ENCODE peak calls at places on chromosomes 1 and 21, in nine cellular contexts. One of them, this sample, is unnamed.

GRCh38 chr1:181206513-181206912 is 118.0 kb downstream of the IER5 start:
- DNase-seq in iris pigment epithelial cell: no peak
- DNase-seq in globus pallidus: no peak
- DNase-seq in NT2/D1: no peak
- DNase-seq in RPMI8226: no peak
- DNase-seq in T47D: no peak
- DNase-seq in WTC11: peak
- DNase-seq in GDM1: no peak
- DNase-seq in activated gamma-delta T cell treated with Interleukin-2 at 50 U/mL for 16 hours: no peak
- DNase-seq in this sample: peak

GRCh38 chr21:32868631-32869454 is 97.3 kb upstream of the PAXBP1 start:
- DNase-seq in WTC11: no peak
- DNase-seq in iris pigment epithelial cell: no peak
- DNase-seq in NT2/D1: no peak
- DNase-seq in globus pallidus: no peak
- DNase-seq in GDM1: no peak
- DNase-seq in T47D: no peak
- DNase-seq in activated gamma-delta T cell treated with Interleukin-2 at 50 U/mL for 16 hours: no peak
- DNase-seq in RPMI8226: no peak
- DNase-seq in this sample: no peak

GRCh38 chr1:93801471-93801870 is 77.5 kb downstream of the DNTTIP2 start:
- DNase-seq in WTC11: no peak
- DNase-seq in iris pigment epithelial cell: peak
- DNase-seq in activated gamma-delta T cell treated with Interleukin-2 at 50 U/mL for 16 hours: no peak
- DNase-seq in RPMI8226: no peak
- DNase-seq in NT2/D1: no peak
- DNase-seq in globus pallidus: no peak
- DNase-seq in GDM1: no peak
- DNase-seq in T47D: no peak
- DNase-seq in this sample: no peak

GRCh38 chr1:10186453-10187319 is 23.7 kb upstream of the KIF1B start:
- DNase-seq in iris pigment epithelial cell: no peak
- DNase-seq in globus pallidus: no peak
- DNase-seq in RPMI8226: no peak
- DNase-seq in T47D: no peak
- DNase-seq in GDM1: no peak
- DNase-seq in NT2/D1: no peak
- DNase-seq in WTC11: no peak
- DNase-seq in activated gamma-delta T cell treated with Interleukin-2 at 50 U/mL for 16 hours: no peak
- DNase-seq in this sample: no peak

GRCh38 chr1:191592907-191593306 is 565.4 kb upstream of the RGS18 start:
- DNase-seq in GDM1: no peak
- DNase-seq in activated gamma-delta T cell treated with Interleukin-2 at 50 U/mL for 16 hours: no peak
- DNase-seq in WTC11: no peak
- DNase-seq in globus pallidus: no peak
- DNase-seq in NT2/D1: no peak
- DNase-seq in T47D: no peak
- DNase-seq in RPMI8226: no peak
- DNase-seq in iris pigment epithelial cell: no peak
- DNase-seq in this sample: no peak

GRCh38 chr21:42760361-42760970 is 107.0 kb downstream of the PDE9A start:
- DNase-seq in GDM1: no peak
- DNase-seq in iris pigment epithelial cell: no peak
- DNase-seq in NT2/D1: no peak
- DNase-seq in globus pallidus: no peak
- DNase-seq in activated gamma-delta T cell treated with Interleukin-2 at 50 U/mL for 16 hours: no peak
- DNase-seq in T47D: no peak
- DNase-seq in RPMI8226: no peak
- DNase-seq in WTC11: no peak
- DNase-seq in this sample: no peak

GRCh38 chr21:45003331-45004058 is 63.7 kb downstream of the SLX9 start:
- DNase-seq in NT2/D1: no peak
- DNase-seq in activated gamma-delta T cell treated with Interleukin-2 at 50 U/mL for 16 hours: no peak
- DNase-seq in globus pallidus: peak
- DNase-seq in GDM1: no peak
- DNase-seq in RPMI8226: no peak
- DNase-seq in WTC11: peak
- DNase-seq in iris pigment epithelial cell: no peak
- DNase-seq in T47D: no peak
- DNase-seq in this sample: no peak

GRCh38 chr1:222974496-222974895 is 159.7 kb downstream of the DISP1 start:
- DNase-seq in iris pigment epithelial cell: peak
- DNase-seq in WTC11: no peak
- DNase-seq in NT2/D1: no peak
- DNase-seq in RPMI8226: no peak
- DNase-seq in GDM1: no peak
- DNase-seq in activated gamma-delta T cell treated with Interleukin-2 at 50 U/mL for 16 hours: no peak
- DNase-seq in T47D: no peak
- DNase-seq in globus pallidus: no peak
- DNase-seq in this sample: no peak

GRCh38 chr1:17060129-17060868 is 6.5 kb upstream of the SDHB start:
- DNase-seq in activated gamma-delta T cell treated with Interleukin-2 at 50 U/mL for 16 hours: no peak
- DNase-seq in WTC11: no peak
- DNase-seq in iris pigment epithelial cell: peak
- DNase-seq in RPMI8226: no peak
- DNase-seq in globus pallidus: no peak
- DNase-seq in NT2/D1: no peak
- DNase-seq in T47D: no peak
- DNase-seq in GDM1: no peak
- DNase-seq in this sample: no peak

GRCh38 chr1:68051475-68051874 is 1.0 kb upstream of the DIRAS3 start:
- DNase-seq in RPMI8226: no peak
- DNase-seq in iris pigment epithelial cell: peak
- DNase-seq in T47D: no peak
- DNase-seq in globus pallidus: no peak
- DNase-seq in activated gamma-delta T cell treated with Interleukin-2 at 50 U/mL for 16 hours: no peak
- DNase-seq in NT2/D1: peak
- DNase-seq in WTC11: peak
- DNase-seq in GDM1: no peak
- DNase-seq in this sample: peak

GRCh38 chr1:170805957-170806662 is 129.2 kb upstream of the MROH9 start:
- DNase-seq in WTC11: no peak
- DNase-seq in GDM1: no peak
- DNase-seq in T47D: no peak
- DNase-seq in globus pallidus: no peak
- DNase-seq in RPMI8226: no peak
- DNase-seq in iris pigment epithelial cell: no peak
- DNase-seq in NT2/D1: no peak
- DNase-seq in activated gamma-delta T cell treated with Interleukin-2 at 50 U/mL for 16 hours: no peak
- DNase-seq in this sample: no peak

GRCh38 chr1:11735531-11735853 is 444 bp upstream of the AGTRAP start:
- DNase-seq in WTC11: no peak
- DNase-seq in GDM1: no peak
- DNase-seq in RPMI8226: no peak
- DNase-seq in activated gamma-delta T cell treated with Interleukin-2 at 50 U/mL for 16 hours: no peak
- DNase-seq in NT2/D1: no peak
- DNase-seq in iris pigment epithelial cell: peak
- DNase-seq in T47D: no peak
- DNase-seq in globus pallidus: no peak
- DNase-seq in this sample: no peak

GRCh38 chr1:248824701-248825100 is 1.0 kb downstream of the SH3BP5L start:
- DNase-seq in T47D: no peak
- DNase-seq in RPMI8226: no peak
- DNase-seq in iris pigment epithelial cell: no peak
- DNase-seq in activated gamma-delta T cell treated with Interleukin-2 at 50 U/mL for 16 hours: no peak
- DNase-seq in globus pallidus: no peak
- DNase-seq in NT2/D1: no peak
- DNase-seq in WTC11: no peak
- DNase-seq in GDM1: no peak
- DNase-seq in this sample: no peak

GRCh38 chr21:45534591-45535331 is 7.5 kb downstream of the SLC19A1 start:
- DNase-seq in RPMI8226: no peak
- DNase-seq in WTC11: peak
- DNase-seq in globus pallidus: peak
- DNase-seq in GDM1: no peak
- DNase-seq in iris pigment epithelial cell: no peak
- DNase-seq in NT2/D1: no peak
- DNase-seq in activated gamma-delta T cell treated with Interleukin-2 at 50 U/mL for 16 hours: no peak
- DNase-seq in T47D: no peak
- DNase-seq in this sample: peak

GRCh38 chr1:23341829-23342697 is 2.0 kb downstream of the HNRNPR start:
- DNase-seq in T47D: no peak
- DNase-seq in NT2/D1: no peak
- DNase-seq in iris pigment epithelial cell: peak
- DNase-seq in globus pallidus: no peak
- DNase-seq in activated gamma-delta T cell treated with Interleukin-2 at 50 U/mL for 16 hours: no peak
- DNase-seq in GDM1: no peak
- DNase-seq in RPMI8226: peak
- DNase-seq in WTC11: no peak
- DNase-seq in this sample: no peak

GRCh38 chr1:156667610-156667967 is 9.6 kb downstream of the NES start:
- DNase-seq in activated gamma-delta T cell treated with Interleukin-2 at 50 U/mL for 16 hours: no peak
- DNase-seq in WTC11: no peak
- DNase-seq in globus pallidus: no peak
- DNase-seq in GDM1: no peak
- DNase-seq in NT2/D1: no peak
- DNase-seq in RPMI8226: no peak
- DNase-seq in iris pigment epithelial cell: no peak
- DNase-seq in T47D: no peak
- DNase-seq in this sample: no peak

GRCh38 chr1:11802973-11803885 is 2.5 kb downstream of the MTHFR start:
- DNase-seq in globus pallidus: peak
- DNase-seq in WTC11: peak
- DNase-seq in T47D: no peak
- DNase-seq in activated gamma-delta T cell treated with Interleukin-2 at 50 U/mL for 16 hours: peak
- DNase-seq in GDM1: peak
- DNase-seq in iris pigment epithelial cell: peak
- DNase-seq in RPMI8226: peak
- DNase-seq in NT2/D1: peak
- DNase-seq in this sample: peak

This sample was measured in putamen.